ENCODE peak calls at places on chromosomes 2 and 18, in five cellular contexts. R is brain microvascular endothelial cell, Y is heart right ventricle, W is psoas muscle, X is IMR-90. E is an unnamed sample.

GRCh38 chr2:62660087-62660486 is 45.4 kb upstream of the EHBP1 start:
- DNase-seq in R (no peak), Y (no peak), W (no peak), X (no peak), E (no peak)

GRCh38 chr2:226782092-226782713 is 17.4 kb downstream of the IRS1 start:
- DNase-seq in R (peak; percentile 79), Y (no peak), W (no peak), X (peak; percentile 87), E (no peak)

GRCh38 chr2:46913471-46914381 is 1.9 kb downstream of the MCFD2 start:
- DNase-seq in R (peak; percentile 69), Y (peak; percentile 21), W (peak; percentile 63), X (peak; percentile 78), E (no peak)

GRCh38 chr2:154551649-154552048 is 146.8 kb upstream of the KCNJ3 start:
- DNase-seq in R (no peak), Y (no peak), W (no peak), X (no peak), E (no peak)

GRCh38 chr2:30628341-30628740 is 178.9 kb downstream of the CAPN13 start:
- DNase-seq in R (no peak), Y (no peak), W (no peak), X (peak; percentile 31), E (no peak)

GRCh38 chr2:229930656-229931055 is 8.4 kb downstream of the FBXO36 start:
- DNase-seq in R (no peak), Y (no peak), W (no peak), X (no peak), E (no peak)

GRCh38 chr2:36489296-36489695 is 108.7 kb downstream of the FEZ2 start:
- DNase-seq in R (peak; percentile 74), Y (no peak), W (no peak), X (peak; percentile 78), E (peak; percentile 74)

GRCh38 chr2:113703404-113704299 is 52.8 kb downstream of the SLC35F5 start:
- DNase-seq in R (no peak), Y (no peak), W (no peak), X (no peak), E (no peak)

GRCh38 chr2:121976912-121977311 is 221.5 kb downstream of the TSN start:
- DNase-seq in R (no peak), Y (no peak), W (no peak), X (no peak), E (no peak)

GRCh38 chr2:28665041-28665704 is 86.5 kb upstream of the PPP1CB start:
- DNase-seq in R (peak; percentile 54), Y (peak; percentile 62), W (peak; percentile 76), X (peak; percentile 85), E (peak; percentile 29)

GRCh38 chr2:121297217-121297830 is 12.3 kb upstream of the TFCP2L1 start:
- DNase-seq in R (peak; percentile 60), Y (no peak), W (no peak), X (peak; percentile 17), E (no peak)

GRCh38 chr2:96330407-96330806 is 5.2 kb upstream of the NCAPH start:
- DNase-seq in R (no peak), Y (no peak), W (no peak), X (peak; percentile 84), E (no peak)

GRCh38 chr2:19989681-19990415 is at the start of gene WDR35:
- DNase-seq in R (peak; percentile 81), Y (peak; percentile 83), W (peak; percentile 94), X (peak; percentile 79), E (no peak)

GRCh38 chr2:134002391-134002790 is 251.5 kb upstream of the MGAT5 start:
- DNase-seq in R (no peak), Y (no peak), W (no peak), X (peak; percentile 21), E (no peak)

GRCh38 chr2:159736048-159736447 is 23.7 kb downstream of the MARCHF7 start:
- DNase-seq in R (no peak), Y (no peak), W (no peak), X (peak; percentile 38), E (no peak)

GRCh38 chr18:37487400-37487831 is 78.2 kb downstream of the CELF4 start:
- DNase-seq in R (no peak), Y (peak; percentile 6), W (no peak), X (no peak), E (no peak)

GRCh38 chr2:226615891-226616290 is 183.7 kb downstream of the IRS1 start:
- DNase-seq in R (no peak), Y (no peak), W (no peak), X (no peak), E (no peak)

GRCh38 chr2:201880620-201881381 is 74.5 kb downstream of the CDK15 start:
- DNase-seq in R (peak; percentile 35), Y (no peak), W (no peak), X (peak; percentile 72), E (peak; percentile 62)

DNA sequence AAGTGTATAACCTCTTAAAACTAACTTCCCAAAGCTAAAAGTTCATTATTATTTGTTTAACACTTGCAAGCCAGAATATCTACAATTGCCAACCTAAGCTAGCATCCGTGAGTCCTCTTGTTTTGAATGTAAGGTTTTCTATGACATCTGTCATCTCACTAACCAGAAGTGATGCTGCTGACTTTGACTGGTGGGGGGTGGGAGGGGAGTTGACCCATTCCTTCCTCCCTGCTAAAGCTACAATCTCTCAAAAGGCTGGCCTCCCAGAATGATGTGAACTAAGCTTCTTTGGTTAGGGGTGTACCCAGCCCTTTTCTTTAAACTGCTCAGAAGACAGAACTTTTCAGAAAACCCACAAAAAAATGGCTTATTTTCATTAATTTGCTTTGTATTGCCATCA is 280.6 kb downstream of the ZEB2 start:
- DNase-seq in R (no peak), Y (no peak), W (no peak), X (no peak), E (no peak)
- H3K4me3 ChIP-seq in R (no peak overlapping the region), Y (no peak overlapping the region), W (no peak overlapping the region), X (no peak overlapping the region), E (no peak overlapping the region)

GRCh38 chr2:148201075-148202004 is 180.4 kb downstream of the MBD5 start:
- DNase-seq in R (peak; percentile 36), Y (peak; percentile 24), W (peak; percentile 53), X (peak; percentile 31), E (no peak)
- TF ChIP-seq CTCF in R (peak; percentile 70), Y (peak; percentile 36), W (peak; percentile 15), X (peak; percentile 41), E (peak; percentile 47)

GRCh38 chr2:239066597-239066996 is 218.7 kb downstream of the TWIST2 start:
- DNase-seq in R (no peak), Y (no peak), W (peak; percentile 42), X (no peak), E (no peak)
- H3K36me3 ChIP-seq in R (peaks cover 6% of the 10 kb centered on the region), Y (peaks cover 35% of the 10 kb centered on the region), W (peaks cover 87% of the 10 kb centered on the region), X (peaks cover 59% of the 10 kb centered on the region), E (peaks cover 14% of the 10 kb centered on the region)

GRCh38 chr2:207243601-207244000 is 77.9 kb upstream of the KLF7 start:
- DNase-seq in R (no peak), Y (no peak), W (no peak), X (no peak), E (no peak)

GRCh38 chr2:207240649-207241048 is 74.9 kb upstream of the KLF7 start:
- DNase-seq in R (no peak), Y (no peak), W (no peak), X (no peak), E (no peak)

GRCh38 chr2:207239222-207239674 is 73.5 kb upstream of the KLF7 start:
- DNase-seq in R (peak; percentile 100), Y (peak; percentile 31), W (peak; percentile 70), X (peak; percentile 100), E (peak; percentile 100)

GRCh38 chr2:207239754-207240494 is 74.2 kb upstream of the KLF7 start:
- DNase-seq in R (no peak), Y (no peak), W (no peak), X (peak; percentile 74), E (no peak)

DNA sequence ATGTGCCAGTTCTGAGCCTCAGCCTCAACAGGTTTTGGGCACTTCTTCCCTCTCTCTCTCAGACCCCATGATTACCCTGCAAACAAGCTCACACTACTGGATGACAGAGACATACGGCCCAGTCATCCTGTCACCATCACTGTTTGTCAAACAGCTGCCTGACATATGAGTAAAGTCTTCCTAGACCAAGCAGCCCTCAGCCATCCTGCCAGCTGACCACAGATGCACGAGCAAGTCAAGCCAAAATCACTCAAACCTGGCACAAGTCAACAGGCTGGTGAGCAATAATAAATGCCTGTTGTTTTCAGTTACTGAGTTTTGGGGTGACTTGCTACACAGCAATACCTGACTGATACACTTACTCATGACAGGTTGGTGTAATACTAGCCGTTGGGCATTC is 75.5 kb upstream of the KLF7 start:
- DNase-seq in R (no peak), Y (no peak), W (no peak), X (peak; percentile 32), E (no peak)
- H3K4me3 ChIP-seq in R (no peak overlapping the region), Y (no peak overlapping the region), W (no peak overlapping the region), X (no peak overlapping the region), E (no peak overlapping the region)

DNA sequence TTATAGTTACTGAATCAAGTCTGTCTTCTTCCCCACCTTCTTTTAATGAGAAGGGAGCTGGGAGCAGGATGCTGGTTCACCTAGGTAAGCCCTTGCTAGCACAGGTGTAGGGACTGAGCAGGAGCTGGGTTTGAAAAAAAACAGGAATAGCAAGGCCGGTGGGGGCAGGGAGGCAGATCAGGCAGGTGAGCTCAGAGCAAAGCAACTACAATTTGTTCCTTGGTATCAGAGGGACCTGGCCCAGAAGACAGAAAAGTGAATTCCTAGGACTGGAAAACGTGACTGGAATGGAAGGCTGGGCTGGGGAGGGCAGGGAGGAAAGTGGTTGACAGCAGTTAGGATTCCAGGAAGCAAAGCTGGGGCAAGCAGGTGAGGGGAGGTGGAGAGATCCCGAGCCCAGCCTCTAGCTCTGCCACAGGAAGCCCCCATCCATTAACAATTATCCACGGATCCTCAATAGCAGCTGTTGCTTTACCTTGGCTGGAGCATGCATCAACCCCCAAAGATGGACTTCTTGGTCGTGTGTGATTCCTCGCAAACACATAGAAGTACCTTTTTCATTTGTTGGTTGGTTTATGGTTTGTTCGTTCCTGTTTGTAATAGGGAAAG is 118.4 kb downstream of the LNPK start:
- DNase-seq in R (no peak), Y (no peak), W (no peak), X (no peak), E (no peak)
- TF ChIP-seq CTCF in R (no peak), Y (no peak), W (no peak), X (no peak), E (no peak)

DNA sequence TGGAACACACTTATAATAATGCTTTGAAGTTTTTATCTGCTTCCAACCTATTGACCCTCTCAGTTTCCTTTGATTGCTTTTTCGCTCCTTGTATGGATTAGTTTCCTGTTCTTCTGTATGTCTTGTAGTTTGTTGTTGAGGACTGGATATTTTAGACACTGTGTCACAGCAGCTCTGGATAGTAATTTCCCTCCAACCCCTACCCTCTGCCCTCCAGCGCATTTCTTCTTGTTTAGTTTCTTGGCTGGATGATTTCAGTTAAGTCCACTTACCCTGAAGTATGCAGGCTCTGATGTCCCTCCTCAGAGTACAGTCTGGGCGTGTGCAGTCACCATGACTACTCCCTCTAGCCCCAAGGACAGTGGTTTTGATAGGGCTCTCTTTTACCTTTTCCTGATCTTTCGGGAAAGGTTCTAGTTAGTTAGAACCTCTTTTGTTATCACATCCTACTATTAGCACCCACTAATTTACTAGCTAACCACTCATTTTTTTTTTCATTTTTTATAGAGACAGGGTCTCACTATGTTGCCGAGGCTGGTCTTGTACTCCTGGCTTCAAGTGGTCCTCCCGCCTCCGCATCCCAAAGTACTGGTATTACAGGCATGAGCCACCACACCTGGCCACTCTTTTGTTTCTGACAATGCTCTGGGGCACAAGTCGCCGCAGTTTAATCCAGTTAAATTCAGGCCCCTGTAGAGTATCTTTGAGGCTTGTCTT is 16.3 kb upstream of the LYG1 start:
- DNase-seq in R (no peak), Y (no peak), W (no peak), X (no peak), E (no peak)
- H3K36me3 ChIP-seq in R (peaks cover 42% of the 10 kb centered on the region), Y (peaks cover 21% of the 10 kb centered on the region), W (peaks cover 63% of the 10 kb centered on the region), X (peaks cover 16% of the 10 kb centered on the region), E (peaks cover 12% of the 10 kb centered on the region)

GRCh38 chr2:210054696-210055095 is 52.3 kb downstream of the RPE start:
- DNase-seq in R (no peak), Y (no peak), W (no peak), X (no peak), E (no peak)
- H3K4me3 ChIP-seq in R (no peak overlapping the region), Y (no peak overlapping the region), W (no peak overlapping the region), X (no peak overlapping the region), E (no peak overlapping the region)